ENCODE peak calls at places on chromosomes 13 and 19, in seven cellular contexts. C is skeletal muscle cell, E is pulmonary artery endothelial cell, B is choroid plexus epithelial cell, Z is H7, A is LHCN-M2, I is activated T-cell treated with anti-CD3 and anti-CD28 coated beads for 48 hours. F is an unnamed sample.
A peak's percentile ranks its signal among the peaks of the same experiment; 100 is the strongest.

GRCh38 chr19:18062043-18062442 is 24.7 kb downstream of the IL12RB1 start:
- DNase-seq in C (no peak), E (no peak), B (no peak), Z (peak; percentile 70), A (no peak), I (no peak), F (no peak)

GRCh38 chr19:31154021-31154420 is 195.2 kb downstream of the TSHZ3 start:
- DNase-seq in C (no peak), E (no peak), B (peak; percentile 47), Z (no peak), A (peak; percentile 68), I (no peak), F (no peak)

GRCh38 chr19:42498387-42498786 is 29.9 kb downstream of the CEACAM1 start:
- DNase-seq in C (no peak), E (no peak), B (no peak), Z (no peak), A (no peak), I (no peak), F (no peak)

GRCh38 chr19:11159598-11160001 is 4.0 kb upstream of the SPC24 start:
- DNase-seq in C (no peak), E (no peak), B (peak; percentile 55), Z (no peak), A (no peak), I (no peak), F (no peak)

GRCh38 chr13:113726961-113727411 is 32.0 kb upstream of the TMEM255B start:
- DNase-seq in C (no peak), E (no peak), B (peak; percentile 24), Z (no peak), A (peak; percentile 62), I (no peak), F (no peak)

GRCh38 chr13:99977912-99978780 is 3.4 kb upstream of the ZIC2 start:
- DNase-seq in C (no peak), E (no peak), B (no peak), Z (peak; percentile 83), A (no peak), I (no peak), F (no peak)

GRCh38 chr19:58361900-58362271 is 665 bp downstream of the ZNF497 start:
- DNase-seq in C (no peak), E (peak; percentile 19), B (no peak), Z (peak; percentile 90), A (peak; percentile 54), I (peak; percentile 55), F (peak; percentile 67)

GRCh38 chr19:46954502-46955004 is 65.1 kb upstream of the NPAS1 start:
- DNase-seq in C (no peak), E (no peak), B (no peak), Z (no peak), A (no peak), I (no peak), F (no peak)

GRCh38 chr13:39692650-39693438 is 37.4 kb downstream of the COG6 start:
- DNase-seq in C (no peak), E (no peak), B (no peak), Z (no peak), A (no peak), I (no peak), F (no peak)

GRCh38 chr13:98405690-98406344 is 171.1 kb downstream of the STK24 start:
- DNase-seq in C (no peak), E (no peak), B (no peak), Z (no peak), A (no peak), I (no peak), F (no peak)

GRCh38 chr19:19137556-19138109 is 645 bp downstream of the TMEM161A start:
- DNase-seq in C (no peak), E (no peak), B (peak; percentile 12), Z (peak; percentile 61), A (no peak), I (no peak), F (no peak)

GRCh38 chr13:110163020-110163658 is 143.8 kb downstream of the COL4A1 start:
- DNase-seq in C (no peak), E (no peak), B (no peak), Z (no peak), A (no peak), I (no peak), F (no peak)

GRCh38 chr19:6484831-6485230 is 3.2 kb upstream of the DENND1C start:
- DNase-seq in C (no peak), E (no peak), B (no peak), Z (no peak), A (no peak), I (no peak), F (no peak)

GRCh38 chr13:32894589-32895001 is 121.6 kb upstream of the KL start:
- DNase-seq in C (peak; percentile 56), E (no peak), B (peak; percentile 59), Z (no peak), A (peak; percentile 72), I (no peak), F (no peak)

GRCh38 chr19:13610042-13610691 is 103.9 kb upstream of the CACNA1A start:
- DNase-seq in C (no peak), E (no peak), B (no peak), Z (peak; percentile 54), A (no peak), I (no peak), F (no peak)

GRCh38 chr19:41308450-41309224 is 1.3 kb upstream of the CCDC97 start:
- DNase-seq in C (no peak), E (peak; percentile 65), B (peak; percentile 93), Z (peak; percentile 90), A (peak; percentile 89), I (peak; percentile 86), F (no peak)

GRCh38 chr19:1171755-1172352 is 2.2 kb downstream of the SBNO2 start:
- DNase-seq in C (no peak), E (no peak), B (peak; percentile 31), Z (no peak), A (no peak), I (no peak), F (no peak)

GRCh38 chr19:17325881-17326594 is 8.6 kb downstream of the ANO8 start:
- DNase-seq in C (no peak), E (no peak), B (no peak), Z (no peak), A (no peak), I (no peak), F (no peak)

GRCh38 chr13:94065741-94066140 is 413.7 kb downstream of the DCT start:
- DNase-seq in C (no peak), E (no peak), B (peak; percentile 31), Z (no peak), A (no peak), I (no peak), F (no peak)

F was measured in GM12892.